ENCODE peak calls at places on chromosomes 2 and 18, in four cellular contexts. Z is upper lobe of right lung, C is left lung, Y is kidney. F is an unnamed sample. For H3K4me1, the result is how much of the 10 kb centered on the place peaks cover.

GRCh38 chr2:73897934-73898333 is 5.1 kb downstream of the ACTG2 start:
- DNase-seq in Y (no peak), C (no peak), Z (no peak), F (no peak)

GRCh38 chr2:46298272-46298521 is 990 bp downstream of the EPAS1 start:
- DNase-seq in Z (no peak), Y (no peak), C (no peak), F (peak)

GRCh38 chr18:6570581-6571238 is 156.0 kb upstream of the L3MBTL4 start:
- DNase-seq in Y (no peak), Z (no peak), C (no peak), F (no peak)

GRCh38 chr2:106280224-106280623 is 86.1 kb upstream of the UXS1 start:
- DNase-seq in Z (no peak), C (no peak), Y (no peak), F (no peak)

GRCh38 chr2:54107903-54108615 is 7.4 kb upstream of the ACYP2 start:
- DNase-seq in Y (no peak), C (no peak), Z (no peak), F (peak)

GRCh38 chr18:11489266-11489899 is 120.0 kb upstream of the SLC35G4 start:
- DNase-seq in C (no peak), Z (no peak), Y (no peak), F (no peak)

GRCh38 chr2:179677148-179677688 is 184.2 kb downstream of the ZNF385B start:
- DNase-seq in C (no peak), Y (no peak), Z (no peak), F (no peak)

GRCh38 chr2:197919487-197919886 is 115.1 kb downstream of the PLCL1 start:
- DNase-seq in Y (no peak), C (no peak), Z (no peak), F (no peak)

GRCh38 chr2:26438526-26438925 is 36.8 kb downstream of the DRC1 start:
- DNase-seq in C (no peak), Y (no peak), Z (no peak), F (no peak)

GRCh38 chr2:145325485-145325884 is 805.6 kb upstream of the ZEB2 start:
- DNase-seq in Y (no peak), C (no peak), Z (no peak), F (peak)

GRCh38 chr2:145332210-145332609 is 812.3 kb upstream of the ZEB2 start:
- DNase-seq in Z (no peak), Y (no peak), C (no peak), F (no peak)

GRCh38 chr2:145324748-145325147 is 804.8 kb upstream of the ZEB2 start:
- DNase-seq in C (no peak), Z (no peak), Y (no peak), F (no peak)

GRCh38 chr2:145329976-145330375 is 810.1 kb upstream of the ZEB2 start:
- DNase-seq in Y (no peak), Z (no peak), C (no peak), F (no peak)
- TF ChIP-seq CTCF in Y (no peak), Z (no peak), C (no peak), F (no peak)

GRCh38 chr2:218008060-218009040 is 5.6 kb upstream of the TNS1 start:
- DNase-seq in Z (no peak), Y (no peak), C (no peak), F (no peak)

GRCh38 chr2:218005486-218005885 is 2.7 kb upstream of the TNS1 start:
- DNase-seq in C (no peak), Y (no peak), Z (no peak), F (no peak)

GRCh38 chr2:218005028-218005427 is 2.2 kb upstream of the TNS1 start:
- DNase-seq in C (no peak), Z (no peak), Y (no peak), F (no peak)

GRCh38 chr2:218009191-218010114 is 6.7 kb upstream of the TNS1 start:
- DNase-seq in Z (no peak), C (no peak), Y (no peak), F (no peak)

DNA sequence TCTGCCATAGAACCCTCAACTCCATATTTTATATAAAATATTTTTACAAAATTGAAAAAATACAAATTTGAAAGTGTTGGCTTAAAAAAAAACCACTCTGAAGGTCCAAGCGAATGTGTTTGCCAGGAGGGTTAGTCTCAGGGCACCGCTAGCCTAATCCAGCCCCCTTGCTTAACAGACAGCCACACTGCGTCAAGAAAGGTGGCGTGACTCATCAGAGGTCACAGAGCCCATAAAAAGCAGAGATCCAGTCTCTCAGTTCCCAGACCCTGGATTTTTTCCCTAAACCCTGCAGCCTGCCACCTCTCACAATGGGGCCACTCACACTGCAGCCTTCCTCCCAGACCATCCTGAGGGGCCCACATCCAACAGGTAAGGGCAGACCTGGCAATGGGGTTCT is 3.9 kb upstream of the TNS1 start:
- DNase-seq in C (no peak), Z (no peak), Y (no peak), F (no peak)
- H3K4me1 ChIP-seq in C (under half), Z (under half), Y (under half), F (under half)

GRCh38 chr2:157572725-157573124 is 55.9 kb downstream of the ACVR1C start:
- DNase-seq in C (no peak), Y (no peak), Z (no peak), F (no peak)
- TF ChIP-seq CTCF in C (peak), Y (no peak), Z (peak), F (peak)

DNA sequence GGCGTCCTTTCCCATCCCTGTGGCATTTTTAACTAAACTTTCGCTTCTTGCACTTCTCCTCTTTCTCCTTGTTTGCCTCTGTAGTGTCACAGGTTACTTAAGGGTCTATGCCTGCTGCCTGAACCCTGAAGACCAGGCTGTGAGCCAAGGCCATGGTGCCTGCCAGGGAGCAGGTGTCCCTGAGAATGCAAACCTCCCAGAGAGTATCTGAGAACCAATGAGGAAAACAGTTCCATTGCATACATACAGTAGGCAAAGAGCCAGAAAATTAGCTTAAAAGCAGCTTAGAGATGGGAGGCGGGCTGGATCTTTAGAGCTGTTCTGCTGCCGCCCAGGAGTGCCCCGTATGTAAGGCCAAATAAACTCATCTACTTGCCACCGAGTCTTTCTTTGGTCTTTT is 327.9 kb downstream of the CLIP4 start:
- DNase-seq in C (no peak), Z (no peak), Y (no peak), F (no peak)
- H3K4me1 ChIP-seq in C (under half), Z (under half), Y (under half), F (under half)

DNA sequence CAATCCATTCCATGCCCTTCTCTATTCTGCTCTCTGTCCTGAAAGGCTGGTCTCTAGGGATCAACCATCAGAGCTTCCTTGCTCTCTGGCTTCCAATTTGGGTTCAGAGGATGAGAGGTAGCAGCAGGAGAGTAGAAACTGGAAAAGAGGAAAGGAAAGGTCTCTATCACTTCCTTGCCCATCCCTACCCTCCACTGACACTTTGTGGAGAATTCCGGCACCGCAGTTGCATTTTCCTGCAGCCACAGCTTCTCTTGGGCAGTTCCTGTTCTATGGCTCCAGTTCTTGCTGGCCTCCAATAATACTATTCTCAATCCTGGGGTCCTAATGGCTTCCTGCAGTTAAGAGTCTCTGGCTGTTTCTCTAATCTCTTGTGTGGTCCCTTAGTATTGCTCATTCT is 13.3 kb upstream of the IMPACT start:
- DNase-seq in Y (no peak), Z (no peak), C (no peak), F (no peak)
- TF ChIP-seq CTCF in Y (no peak), Z (no peak), C (no peak), F (peak)

GRCh38 chr18:77054606-77055428 is 77.8 kb downstream of the MBP start:
- DNase-seq in Z (peak), Y (peak), C (peak), F (no peak)
- H3K4me1 ChIP-seq in Z (half or more), Y (under half), C (under half), F (under half)

GRCh38 chr2:8681786-8682692 is at the start of gene ID2:
- DNase-seq in C (peak), Z (peak), Y (peak), F (peak)
- TF ChIP-seq CTCF in C (no peak), Z (no peak), Y (no peak), F (peak)

GRCh38 chr18:3653263-3653858 is 203.4 kb downstream of the TGIF1 start:
- DNase-seq in Y (no peak), C (no peak), Z (no peak), F (no peak)
- H3K4me1 ChIP-seq in Y (under half), C (under half), Z (under half), F (under half)

DNA sequence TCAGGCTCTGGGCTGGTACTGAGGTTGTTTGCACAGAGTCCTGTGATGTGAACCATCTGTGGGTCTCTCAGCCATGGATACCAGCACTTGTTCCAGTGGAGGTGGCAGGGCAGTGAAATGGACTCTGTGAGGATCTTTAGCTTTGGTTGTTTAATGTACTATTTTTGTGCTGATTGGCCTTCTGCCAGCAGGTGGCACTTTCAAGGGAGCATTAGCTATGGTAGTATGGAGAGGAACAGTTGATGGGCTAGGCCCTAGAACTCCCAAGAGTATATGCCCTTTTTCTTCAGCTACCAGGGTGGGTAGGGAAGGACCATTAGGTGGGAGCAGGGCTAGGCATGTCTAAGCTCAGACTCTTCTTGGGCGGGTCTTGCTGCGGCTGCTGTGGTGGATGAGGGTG is 257.0 kb upstream of the GYPC start:
- DNase-seq in Y (no peak), C (no peak), Z (no peak), F (no peak)
- TF ChIP-seq CTCF in Y (no peak), C (no peak), Z (no peak), F (no peak)

GRCh38 chr2:109331864-109332848 is 203.2 kb downstream of the SH3RF3 start:
- DNase-seq in Y (peak), C (no peak), Z (peak), F (peak)

GRCh38 chr2:109333414-109334194 is 204.6 kb downstream of the SH3RF3 start:
- DNase-seq in Y (no peak), C (no peak), Z (no peak), F (no peak)

GRCh38 chr2:109330056-109330455 is 201.1 kb downstream of the SH3RF3 start:
- DNase-seq in Y (no peak), C (no peak), Z (no peak), F (no peak)

GRCh38 chr2:109332880-109333279 is 203.9 kb downstream of the SH3RF3 start:
- DNase-seq in Z (peak), Y (no peak), C (no peak), F (no peak)

GRCh38 chr2:109331081-109331480 is 202.1 kb downstream of the SH3RF3 start:
- DNase-seq in Y (no peak), C (no peak), Z (no peak), F (no peak)
- H3K4me1 ChIP-seq in Y (under half), C (under half), Z (under half), F (under half)

F was measured in foreskin keratinocyte.